ENCODE peak calls at places on chromosomes 1 and 21, in nine cellular contexts. U, F, N, A, E, Z, M, L and C are unnamed samples.

GRCh38 chr1:19372602-19373001 is 60.5 kb downstream of the SLC66A1 start:
- DNase-seq in U (no peak), Z (peak), F (no peak), E (no peak), L (no peak), A (no peak), M (no peak), N (no peak), C (no peak)

GRCh38 chr1:19651141-19651737 is 7.1 kb downstream of the NBL1 start:
- DNase-seq in U (no peak), N (no peak), L (peak), E (peak), A (peak), Z (peak), M (peak), F (no peak), C (no peak)

GRCh38 chr1:26281971-26282693 is 2.2 kb downstream of the SH3BGRL3 start:
- DNase-seq in N (no peak), U (no peak), A (peak), L (no peak), F (no peak), Z (no peak), M (peak), E (no peak), C (no peak)

GRCh38 chr1:205325334-205325884 is 3.9 kb upstream of the NUAK2 start:
- DNase-seq in Z (peak), U (peak), E (peak), N (no peak), A (no peak), M (peak), F (no peak), L (peak), C (peak)

GRCh38 chr1:156673387-156674121 is 3.7 kb downstream of the NES start:
- DNase-seq in L (no peak), F (no peak), E (no peak), M (no peak), Z (no peak), N (no peak), U (no peak), A (no peak), C (no peak)

GRCh38 chr1:77273891-77274290 is 7.9 kb upstream of the AK5 start:
- DNase-seq in A (no peak), Z (peak), N (no peak), L (no peak), F (no peak), E (no peak), U (no peak), M (no peak), C (no peak)

GRCh38 chr1:100009458-100009857 is 39.7 kb downstream of the SLC35A3 start:
- DNase-seq in F (no peak), U (no peak), L (no peak), N (no peak), Z (peak), E (no peak), M (no peak), A (no peak), C (no peak)

GRCh38 chr1:223231581-223231980 is 88.5 kb upstream of the TLR5 start:
- DNase-seq in U (no peak), E (no peak), M (no peak), A (no peak), L (no peak), Z (no peak), F (no peak), N (no peak), C (no peak)

GRCh38 chr1:173421789-173422188 is 55.3 kb upstream of the PRDX6 start:
- DNase-seq in N (no peak), A (no peak), L (no peak), U (no peak), F (no peak), Z (no peak), E (no peak), M (no peak), C (no peak)

GRCh38 chr21:31203371-31204054 is 140.5 kb downstream of the TIAM1 start:
- DNase-seq in N (no peak), E (no peak), U (no peak), A (no peak), L (no peak), M (no peak), Z (no peak), F (no peak), C (no peak)

DNA sequence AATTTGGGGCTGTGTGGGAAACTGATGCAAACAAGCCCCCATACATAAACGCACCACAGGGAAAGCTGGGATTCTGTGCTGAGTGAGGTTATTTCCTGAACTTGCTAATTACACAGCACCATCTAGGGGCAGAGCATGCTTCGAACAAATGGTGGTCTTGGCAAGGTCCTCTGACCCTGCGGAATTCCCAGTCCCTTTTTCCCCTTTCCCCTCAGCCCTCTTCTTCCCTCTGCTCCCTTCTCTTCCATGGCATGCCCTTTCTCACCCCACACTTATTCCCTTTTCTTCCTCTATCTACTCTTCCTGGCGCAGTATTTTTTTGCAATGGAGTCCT is 134.5 kb upstream of the VANGL1 start:
- DNase-seq in L (peak), Z (peak), U (peak), M (no peak), A (no peak), N (no peak), E (no peak), F (no peak), C (no peak)
- TF ChIP-seq CTCF in L (peak), Z (peak), U (peak), M (no peak), A (no peak), N (no peak), E (no peak), F (peak), C (no peak)

GRCh38 chr1:185044981-185045792 is at the start of gene RNF2:
- DNase-seq in N (peak), M (peak), F (peak), L (peak), A (peak), U (peak), E (peak), Z (peak), C (peak)
- TF ChIP-seq CTCF in N (no peak), M (no peak), F (peak), L (no peak), A (no peak), U (peak), E (no peak), Z (no peak), C (no peak)

GRCh38 chr1:232587141-232588008 is 42.6 kb downstream of the SIPA1L2 start:
- DNase-seq in E (no peak), A (no peak), F (no peak), Z (no peak), U (no peak), N (no peak), L (no peak), M (no peak), C (no peak)

GRCh38 chr1:232586679-232587078 is 43.3 kb downstream of the SIPA1L2 start:
- DNase-seq in Z (no peak), A (no peak), M (no peak), F (no peak), U (no peak), L (no peak), E (no peak), N (no peak), C (no peak)

GRCh38 chr1:232581932-232582331 is 48.0 kb downstream of the SIPA1L2 start:
- DNase-seq in E (no peak), A (no peak), L (no peak), F (no peak), M (no peak), U (no peak), N (no peak), Z (no peak), C (no peak)

GRCh38 chr1:232589111-232589808 is 40.7 kb downstream of the SIPA1L2 start:
- DNase-seq in Z (no peak), E (no peak), N (no peak), L (no peak), F (no peak), A (no peak), U (no peak), M (no peak), C (no peak)

GRCh38 chr1:232585486-232585885 is 44.4 kb downstream of the SIPA1L2 start:
- DNase-seq in L (no peak), F (no peak), Z (no peak), A (no peak), U (no peak), E (no peak), N (no peak), M (no peak), C (no peak)
- TF ChIP-seq CTCF in L (no peak), F (no peak), Z (no peak), A (no peak), U (no peak), E (no peak), N (no peak), M (no peak), C (no peak)

GRCh38 chr1:184464757-184465156 is 77.9 kb downstream of the C1orf21 start:
- DNase-seq in L (no peak), U (no peak), F (no peak), E (no peak), Z (no peak), N (no peak), M (no peak), A (no peak), C (no peak)

GRCh38 chr1:184467295-184467694 is 80.5 kb downstream of the C1orf21 start:
- DNase-seq in A (no peak), L (no peak), U (no peak), Z (no peak), F (no peak), M (no peak), E (no peak), N (no peak), C (no peak)

GRCh38 chr1:184462990-184463389 is 76.2 kb downstream of the C1orf21 start:
- DNase-seq in N (no peak), U (no peak), M (no peak), Z (no peak), E (no peak), A (no peak), F (no peak), L (no peak), C (no peak)

GRCh38 chr1:184463680-184464079 is 76.9 kb downstream of the C1orf21 start:
- DNase-seq in A (no peak), N (no peak), F (no peak), L (no peak), U (no peak), E (no peak), M (no peak), Z (no peak), C (no peak)

DNA sequence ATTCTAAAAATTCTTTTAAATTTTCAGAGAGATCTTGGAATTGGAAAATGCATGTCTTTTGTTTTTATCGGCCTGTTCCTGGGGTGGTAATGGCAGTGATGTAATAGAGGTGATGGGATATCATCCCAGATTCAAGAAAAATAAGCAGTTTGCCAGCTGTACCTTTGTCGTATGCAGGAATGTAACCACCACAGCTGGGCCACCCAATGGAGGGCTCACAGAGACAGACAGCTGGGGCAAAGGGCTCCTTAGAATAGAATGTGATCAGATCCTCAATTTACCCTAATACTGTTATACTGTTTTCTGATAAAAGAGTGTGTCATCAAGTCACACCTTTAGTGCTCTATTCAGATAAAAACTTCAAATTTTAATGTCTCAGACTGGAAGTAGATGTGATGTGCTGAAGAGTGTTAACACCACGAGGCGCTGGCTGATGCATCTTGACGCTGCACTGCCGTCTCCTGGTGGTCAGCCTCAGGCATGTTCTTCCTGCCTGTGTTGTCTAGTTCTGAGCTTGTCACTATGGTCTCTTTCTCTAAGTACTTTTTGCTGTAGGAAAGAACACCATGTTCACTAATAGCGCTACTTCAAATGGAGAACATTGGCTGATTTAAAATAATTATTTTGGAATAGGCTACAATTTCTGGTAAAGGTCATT is 78.8 kb downstream of the C1orf21 start:
- DNase-seq in N (no peak), F (no peak), A (no peak), M (no peak), U (no peak), Z (no peak), E (no peak), L (no peak), C (peak)
- TF ChIP-seq CTCF in N (no peak), F (no peak), A (no peak), M (no peak), U (no peak), Z (no peak), E (no peak), L (no peak), C (peak)